ENCODE peak calls at places on chromosomes 4 and X, in six cellular contexts. F, P, H, Z, B and S are unnamed samples.

GRCh38 chr4:94457692-94458106 is 6.0 kb downstream of the PDLIM5 start:
- DNase-seq in H (no peak), F (no peak), P (no peak), B (no peak), Z (no peak), S (no peak)

GRCh38 chrX:75229774-75230173 is 44.1 kb upstream of the UPRT start:
- DNase-seq in F (no peak), P (no peak), Z (no peak), B (no peak), H (no peak), S (no peak)

GRCh38 chr4:58936436-58936835 is 1826.3 kb upstream of the IGFBP7 start:
- DNase-seq in Z (no peak), H (no peak), B (peak), F (no peak), P (no peak), S (no peak)

GRCh38 chr4:176191974-176192373 is 3.4 kb downstream of the SPATA4 start:
- DNase-seq in F (peak), Z (peak), P (no peak), B (peak), H (no peak), S (peak)

GRCh38 chr4:85824166-85824945 is 349.4 kb downstream of the ARHGAP24 start:
- DNase-seq in Z (no peak), F (no peak), B (no peak), P (no peak), H (no peak), S (peak)

GRCh38 chr4:7335363-7336066 is 99.2 kb downstream of the PSAPL1 start:
- DNase-seq in F (peak), B (peak), Z (peak), H (peak), P (peak), S (peak)

GRCh38 chrX:107571296-107571998 is 56.9 kb upstream of the PRPS1 start:
- DNase-seq in P (no peak), F (peak), B (peak), Z (no peak), H (no peak), S (peak)

GRCh38 chrX:9374537-9374936 is 90.3 kb upstream of the TBL1X start:
- DNase-seq in B (peak), H (no peak), P (no peak), F (no peak), Z (peak), S (no peak)

GRCh38 chr4:172758586-172759340 is 409.8 kb upstream of the GALNT7 start:
- DNase-seq in P (no peak), H (no peak), F (peak), Z (no peak), B (peak), S (peak)

GRCh38 chr4:8705161-8706145 is 112.9 kb downstream of the CPZ start:
- DNase-seq in F (no peak), Z (no peak), B (no peak), H (no peak), P (no peak), S (no peak)

GRCh38 chr4:183906736-183907651 is 1.9 kb downstream of the STOX2 start:
- DNase-seq in B (no peak), H (peak), F (no peak), Z (peak), P (no peak), S (no peak)

DNA sequence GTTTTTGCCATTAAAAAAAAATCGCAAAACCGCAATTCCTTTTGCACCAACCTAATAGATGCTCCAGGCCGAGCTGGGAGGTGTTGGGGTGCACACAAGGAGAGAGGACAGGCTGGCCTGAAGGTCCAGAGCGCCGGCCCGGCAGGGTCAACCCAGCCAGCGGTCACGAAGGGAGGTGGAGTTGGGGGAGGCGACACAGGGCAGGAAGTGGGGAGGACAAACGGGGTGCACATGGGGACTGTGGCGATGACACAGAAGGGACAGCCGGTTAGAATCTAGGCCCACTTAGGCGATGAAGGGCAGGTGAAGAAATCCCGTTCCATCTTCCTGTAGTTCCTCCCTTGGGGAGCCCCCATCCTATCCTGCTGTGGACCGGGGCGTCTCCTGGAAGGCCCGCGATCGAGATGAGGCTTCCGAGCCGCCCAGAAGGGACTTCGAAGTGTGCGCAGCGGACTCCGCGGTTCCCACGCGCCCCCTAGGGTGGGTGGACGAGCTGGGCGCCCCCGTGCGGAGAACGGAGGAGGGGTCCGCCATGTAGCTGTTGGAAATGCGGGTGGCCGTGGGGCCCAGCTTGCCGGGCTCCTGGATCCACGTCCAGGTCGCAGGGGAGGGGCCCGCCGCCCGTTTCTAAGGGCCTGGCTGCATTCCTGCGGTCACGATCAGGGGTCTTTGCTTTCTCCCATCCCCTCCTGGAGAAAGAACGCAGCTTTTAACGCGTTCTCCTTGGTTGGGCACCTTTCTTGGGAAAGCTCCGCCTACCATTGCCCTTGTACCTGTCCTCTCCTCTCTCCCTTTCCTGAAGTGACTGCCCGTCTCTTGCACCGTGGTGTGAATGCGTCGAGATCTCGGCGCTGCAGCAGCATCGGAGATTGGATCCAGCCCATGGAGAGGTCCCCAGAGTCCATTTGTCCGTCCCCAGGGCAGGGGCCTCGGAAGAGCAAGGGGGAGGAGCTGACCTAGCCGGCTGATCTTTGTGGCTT is 17.0 kb upstream of the HPF1 start:
- DNase-seq in B (no peak), H (peak), P (no peak), Z (no peak), F (no peak), S (no peak)
- H3K4me3 ChIP-seq in B (no peak), H (peak), P (no peak), Z (no peak), F (no peak), S (no peak)

GRCh38 chr4:182878633-182879495 is 38.3 kb downstream of the DCTD start:
- DNase-seq in F (no peak), Z (no peak), H (no peak), B (no peak), P (no peak), S (no peak)
- TF ChIP-seq CTCF in F (no peak), Z (no peak), H (no peak), B (no peak), P (no peak), S (no peak)

GRCh38 chrX:112510629-112511028 is 169.1 kb downstream of the LHFPL1 start:
- DNase-seq in Z (no peak), B (no peak), F (no peak), P (no peak), H (no peak), S (no peak)
- H3K4me3 ChIP-seq in Z (no peak), B (no peak), F (no peak), P (no peak), H (no peak), S (no peak)

GRCh38 chr4:154049457-154050181 is 260.7 kb upstream of the SFRP2 start:
- DNase-seq in F (no peak), Z (peak), B (peak), H (no peak), P (peak), S (peak)
- TF ChIP-seq CTCF in F (no peak), Z (no peak), B (peak), H (no peak), P (peak), S (peak)

GRCh38 chrX:130524476-130525194 is 122.8 kb downstream of the RBMX2 start:
- DNase-seq in Z (no peak), F (no peak), P (no peak), H (no peak), B (no peak), S (no peak)
- H3K4me3 ChIP-seq in Z (no peak), F (no peak), P (no peak), H (peak), B (peak), S (no peak)

DNA sequence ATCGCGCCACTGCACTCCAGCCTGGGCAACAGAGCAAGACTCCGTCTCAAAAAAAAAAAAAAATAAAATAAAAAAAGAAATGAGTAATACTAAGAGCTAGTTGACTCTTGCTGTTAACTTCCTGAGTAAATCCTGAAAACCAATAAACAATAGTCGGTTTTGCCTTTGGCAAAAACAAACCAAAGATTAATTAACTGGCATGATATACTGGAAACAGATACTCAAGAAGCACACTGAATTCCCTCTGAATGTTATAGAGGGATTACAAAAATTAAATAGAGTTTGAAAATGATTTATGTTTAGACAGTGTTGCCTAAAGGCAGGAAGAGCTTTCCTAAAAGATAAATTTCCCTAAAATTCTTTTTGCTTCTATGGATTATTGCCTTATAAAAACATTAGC is 1702.3 kb downstream of the STIM2 start:
- DNase-seq in B (peak), H (no peak), F (no peak), P (no peak), Z (no peak), S (no peak)
- TF ChIP-seq CTCF in B (no peak), H (no peak), F (no peak), P (no peak), Z (no peak), S (no peak)

GRCh38 chr4:140239311-140239710 is 85.3 kb upstream of the MAML3 start:
- DNase-seq in P (no peak), H (no peak), F (no peak), Z (no peak), B (no peak), S (no peak)
- H3K4me3 ChIP-seq in P (no peak), H (no peak), F (no peak), Z (no peak), B (no peak), S (no peak)

GRCh38 chr4:100907465-100908454 is 389.9 kb upstream of the EMCN start:
- DNase-seq in Z (no peak), F (peak), B (peak), H (no peak), P (no peak), S (peak)
- TF ChIP-seq CTCF in Z (no peak), F (peak), B (peak), H (peak), P (peak), S (peak)

GRCh38 chr4:997375-998071 is 4.3 kb upstream of the SLC26A1 start:
- DNase-seq in P (no peak), Z (no peak), H (no peak), F (no peak), B (peak), S (no peak)
- H3K4me3 ChIP-seq in P (no peak), Z (no peak), H (no peak), F (peak), B (peak), S (no peak)

GRCh38 chr4:129929052-129929451 is 833.1 kb downstream of the C4orf33 start:
- DNase-seq in P (peak), F (no peak), H (no peak), Z (no peak), B (peak), S (no peak)
- TF ChIP-seq CTCF in P (peak), F (no peak), H (peak), Z (no peak), B (peak), S (no peak)